ENCODE peak calls at places on chromosomes 16 and 17, in five cellular contexts. P, D, Q, W and M are unnamed samples.

GRCh38 chr16:66258916-66259845 is 107.3 kb upstream of the CDH5 start:
- DNase-seq in P (no peak), D (no peak), W (peak; percentile 19), Q (no peak), M (no peak)

GRCh38 chr17:7838291-7839075 is 4.5 kb downstream of the KDM6B start:
- DNase-seq in D (no peak), W (peak; percentile 74), P (no peak), Q (no peak), M (no peak)

GRCh38 chr16:8831450-8832382 is 34.1 kb downstream of the PMM2 start:
- DNase-seq in W (no peak), D (no peak), Q (no peak), P (no peak), M (no peak)

GRCh38 chr17:32458367-32458766 is 14.1 kb downstream of the PSMD11 start:
- DNase-seq in Q (no peak), W (no peak), P (no peak), D (no peak), M (no peak)

GRCh38 chr17:41455236-41455635 is 11.9 kb downstream of the KRT32 start:
- DNase-seq in P (no peak), Q (no peak), D (no peak), W (no peak), M (no peak)

GRCh38 chr17:28896491-28896883 is 1.0 kb downstream of the FLOT2 start:
- DNase-seq in P (no peak), Q (no peak), W (no peak), D (no peak), M (no peak)

GRCh38 chr17:77696720-77697460 is 261.6 kb upstream of the TNRC6C start:
- DNase-seq in Q (no peak), P (no peak), D (no peak), W (no peak), M (peak; percentile 53)

GRCh38 chr16:53235851-53236250 is 181.1 kb downstream of the CHD9 start:
- DNase-seq in W (no peak), P (no peak), Q (no peak), D (no peak), M (no peak)

GRCh38 chr17:50238594-50239287 is 35.5 kb upstream of the TMEM92 start:
- DNase-seq in Q (no peak), D (no peak), W (no peak), P (no peak), M (no peak)

GRCh38 chr16:66419527-66419926 is 7.6 kb upstream of the BEAN1 start:
- DNase-seq in Q (no peak), P (no peak), D (no peak), W (no peak), M (no peak)

GRCh38 chr17:77507116-77507885 is 366.5 kb downstream of the SEC14L1 start:
- DNase-seq in W (peak; percentile 46), Q (no peak), P (no peak), D (no peak), M (peak; percentile 45)

GRCh38 chr17:79053251-79053925 is 21.2 kb upstream of the ENGASE start:
- DNase-seq in D (no peak), P (no peak), Q (no peak), W (peak; percentile 40), M (no peak)

GRCh38 chr17:29620271-29620670 is 2.4 kb downstream of the CORO6 start:
- DNase-seq in Q (no peak), D (no peak), W (peak; percentile 85), P (no peak), M (peak; percentile 62)

GRCh38 chr16:78705694-78706093 is 606.2 kb downstream of the WWOX start:
- DNase-seq in P (no peak), D (no peak), Q (no peak), W (no peak), M (no peak)

GRCh38 chr16:53083123-53083522 is 28.3 kb downstream of the CHD9 start:
- DNase-seq in Q (no peak), P (no peak), W (no peak), D (no peak), M (no peak)

GRCh38 chr17:42179335-42179734 is 1.6 kb downstream of the KCNH4 start:
- DNase-seq in P (no peak), Q (no peak), D (no peak), W (no peak), M (no peak)

GRCh38 chr16:53833145-53833544 is 129.2 kb downstream of the FTO start:
- DNase-seq in Q (no peak), D (no peak), P (no peak), W (no peak), M (no peak)

GRCh38 chr17:61009619-61010018 is 332.0 kb downstream of the BCAS3 start:
- DNase-seq in Q (no peak), W (no peak), P (no peak), D (no peak), M (no peak)

GRCh38 chr16:318628-319027 is 33.9 kb downstream of the AXIN1 start:
- DNase-seq in W (no peak), Q (no peak), D (no peak), P (no peak), M (no peak)

GRCh38 chr17:59848778-59849177 is 44.0 kb downstream of the TUBD1 start:
- DNase-seq in D (peak; percentile 90), P (peak; percentile 38), W (peak; percentile 76), Q (no peak), M (peak; percentile 84)

GRCh38 chr16:58738672-58739296 is 4.7 kb upstream of the GOT2 start:
- DNase-seq in W (no peak), P (no peak), Q (no peak), D (no peak), M (no peak)

GRCh38 chr16:80807916-80808315 is 3.5 kb upstream of the CDYL2 start:
- DNase-seq in D (no peak), P (no peak), Q (no peak), W (no peak), M (no peak)

GRCh38 chr17:10217916-10218315 is 19.5 kb upstream of the GAS7 start:
- DNase-seq in D (no peak), P (no peak), Q (no peak), W (no peak), M (no peak)

GRCh38 chr17:38598536-38598935 is 7.2 kb downstream of the SRCIN1 start:
- DNase-seq in D (no peak), P (no peak), W (no peak), Q (no peak), M (no peak)

GRCh38 chr17:30952645-30953393 is 18.0 kb upstream of the RNF135 start:
- DNase-seq in D (peak; percentile 62), P (no peak), W (peak; percentile 36), Q (no peak), M (no peak)

GRCh38 chr16:75309899-75310430 is 58.5 kb upstream of the BCAR1 start:
- DNase-seq in P (no peak), W (no peak), Q (no peak), D (no peak), M (no peak)

GRCh38 chr16:23871924-23872323 is 36.1 kb downstream of the PRKCB start:
- DNase-seq in D (no peak), W (no peak), P (no peak), Q (no peak), M (no peak)

GRCh38 chr17:76753061-76753961 is 15.4 kb downstream of the MFSD11 start:
- DNase-seq in W (no peak), Q (no peak), P (no peak), D (no peak), M (no peak)

GRCh38 chr17:51371732-51372151 is 111.4 kb downstream of the UTP18 start:
- DNase-seq in Q (no peak), P (no peak), D (no peak), W (no peak), M (no peak)

GRCh38 chr16:30054959-30055553 is 10.5 kb upstream of the ALDOA start:
- DNase-seq in Q (no peak), W (no peak), P (no peak), D (peak; percentile 56), M (no peak)

GRCh38 chr17:59332890-59333377 is 1.5 kb downstream of the YPEL2 start:
- DNase-seq in D (peak; percentile 52), P (peak; percentile 37), W (peak; percentile 66), Q (no peak), M (peak; percentile 76)

GRCh38 chr17:59671386-59671785 is 35.8 kb downstream of the PTRH2 start:
- DNase-seq in D (no peak), P (no peak), Q (no peak), W (no peak), M (no peak)

GRCh38 chr16:11679250-11679649 is 11.0 kb downstream of the SNN start:
- DNase-seq in Q (no peak), D (no peak), W (no peak), P (no peak), M (no peak)
- H3K27ac ChIP-seq in Q (no peak overlapping the region), D (peak overlapping the region; percentile 25), W (peak overlapping the region; percentile 91), P (peak overlapping the region; percentile 75), M (no peak overlapping the region)

GRCh38 chr16:27220120-27220519 is 16.8 kb downstream of the KDM8 start:
- DNase-seq in Q (no peak), W (peak; percentile 12), D (no peak), P (no peak), M (no peak)
- H3K4me3 ChIP-seq in Q (no peak overlapping the region), W (no peak overlapping the region), D (no peak overlapping the region), P (no peak overlapping the region), M (no peak overlapping the region)

DNA sequence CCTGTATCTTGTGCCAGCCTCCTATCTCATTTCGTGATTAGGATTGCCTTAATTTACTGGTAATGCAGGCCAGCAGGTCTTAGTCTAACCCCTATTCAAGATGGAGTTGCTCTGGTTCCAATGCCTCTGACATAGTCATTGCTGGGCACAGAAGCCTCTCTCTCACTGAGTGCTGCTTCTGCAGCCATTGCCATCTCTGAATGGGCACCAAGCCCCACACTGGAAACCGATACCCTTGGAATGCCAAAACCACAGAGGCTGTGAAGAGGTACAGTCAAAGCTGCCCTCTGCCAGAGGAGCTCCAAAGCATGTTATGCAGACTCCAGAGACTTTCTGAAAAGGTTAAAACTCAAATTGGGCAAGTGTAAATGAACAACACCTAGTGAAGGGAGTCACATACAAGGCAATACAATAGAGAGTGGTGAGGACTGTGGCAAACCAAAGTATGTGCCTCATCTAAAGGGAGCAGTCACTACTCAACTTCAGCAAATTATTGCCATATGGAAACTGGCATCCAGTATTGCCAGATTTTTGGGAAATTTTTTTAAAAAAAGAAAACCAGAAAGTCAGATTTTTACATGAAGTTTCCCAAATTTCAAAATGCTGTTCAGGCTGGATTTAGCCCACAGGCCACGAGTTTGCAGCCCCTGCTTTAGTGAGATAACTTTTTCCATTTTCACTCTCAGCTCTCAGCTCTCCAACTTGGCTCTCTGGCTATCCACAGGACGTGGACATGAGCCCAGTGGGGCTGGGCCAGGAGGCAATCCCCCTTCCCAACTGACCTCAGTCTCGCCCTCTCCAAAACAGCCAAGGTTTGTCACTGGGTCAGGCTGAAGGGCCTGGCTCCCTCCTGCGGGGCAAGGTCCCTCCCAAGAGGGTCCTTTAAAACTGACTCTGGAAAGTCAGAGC is 2.1 kb upstream of the MMP2 start:
- DNase-seq in W (peak; percentile 81), P (no peak), Q (no peak), D (no peak), M (peak; percentile 68)
- H3K27ac ChIP-seq in W (peak overlapping the region; percentile 25), P (peak overlapping the region; percentile 84), Q (peak overlapping the region; percentile 45), D (peak overlapping the region; percentile 51), M (peak overlapping the region; percentile 59)

DNA sequence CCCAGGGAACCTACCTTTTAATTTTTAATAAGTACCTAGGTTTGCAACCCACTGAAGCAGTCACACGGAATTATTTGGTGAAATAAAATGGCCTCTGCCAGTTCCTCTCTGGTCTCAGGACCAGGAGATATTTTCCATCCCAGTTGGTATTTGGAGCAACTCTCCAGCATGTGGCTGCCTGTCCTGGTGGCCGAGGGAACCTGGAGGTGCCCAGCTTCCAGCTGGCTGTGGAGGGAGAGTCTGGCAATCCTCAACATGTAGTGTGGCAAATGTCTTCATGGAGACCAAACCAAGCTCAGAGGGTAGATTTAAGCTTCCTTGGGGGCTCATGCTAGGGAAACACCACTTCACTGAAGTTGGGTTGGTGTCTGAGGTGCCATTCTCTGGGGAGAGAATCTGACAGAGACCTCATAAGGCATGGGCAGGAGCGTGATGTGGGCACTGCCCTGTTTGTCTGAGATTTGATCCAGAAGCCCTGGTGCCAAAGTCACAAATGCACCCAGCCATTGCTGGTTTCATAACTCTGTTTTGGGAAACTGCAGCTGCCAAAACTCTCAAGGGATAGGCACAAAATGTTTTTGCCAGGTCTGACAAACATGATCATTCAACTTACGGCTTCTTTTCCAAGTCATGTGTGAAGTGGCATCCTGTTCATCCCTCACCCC is 2.8 kb downstream of the MT1X start:
- DNase-seq in D (no peak), P (no peak), Q (no peak), W (peak; percentile 80), M (peak; percentile 84)
- H3K4me3 ChIP-seq in D (no peak overlapping the region), P (peak overlapping the region; percentile 16), Q (peak overlapping the region; percentile 85), W (peak overlapping the region; percentile 88), M (peak overlapping the region; percentile 80)